ENCODE peak calls at places on chromosomes 6 and 20, in six cellular contexts. One of them, this sample, is unnamed.

GRCh38 chr6:90202156-90202555 is 94.5 kb downstream of the BACH2 start:
- DNase-seq in fibroblast of lung: no peak
- DNase-seq in stimulated activated CD4-positive, alpha-beta T cell treated with anti-CD3 and anti-CD28 coated beads, Interleukin-1b, Interleukin-23, amount 100 ng/mL, for 48 hours: no peak
- DNase-seq in HS-5: no peak
- DNase-seq in RWPE1: no peak
- DNase-seq in RPMI8226: no peak
- DNase-seq in this sample: no peak

GRCh38 chr6:73107016-73107415 is 118.3 kb downstream of the KHDC1L start:
- DNase-seq in HS-5: no peak
- DNase-seq in RPMI8226: no peak
- DNase-seq in stimulated activated CD4-positive, alpha-beta T cell treated with anti-CD3 and anti-CD28 coated beads, Interleukin-1b, Interleukin-23, amount 100 ng/mL, for 48 hours: no peak
- DNase-seq in fibroblast of lung: no peak
- DNase-seq in RWPE1: no peak
- DNase-seq in this sample: no peak

GRCh38 chr20:50315811-50316551 is 125.4 kb downstream of the CEBPB start:
- DNase-seq in RPMI8226: no peak
- DNase-seq in RWPE1: no peak
- DNase-seq in fibroblast of lung: no peak
- DNase-seq in HS-5: no peak
- DNase-seq in stimulated activated CD4-positive, alpha-beta T cell treated with anti-CD3 and anti-CD28 coated beads, Interleukin-1b, Interleukin-23, amount 100 ng/mL, for 48 hours: no peak
- DNase-seq in this sample: no peak

GRCh38 chr6:88263591-88263990 is 97.4 kb upstream of the CNR1 start:
- DNase-seq in fibroblast of lung: no peak
- DNase-seq in RPMI8226: no peak
- DNase-seq in stimulated activated CD4-positive, alpha-beta T cell treated with anti-CD3 and anti-CD28 coated beads, Interleukin-1b, Interleukin-23, amount 100 ng/mL, for 48 hours: no peak
- DNase-seq in RWPE1: no peak
- DNase-seq in HS-5: no peak
- DNase-seq in this sample: peak

GRCh38 chr6:149346075-149346474 is 28.6 kb downstream of the TAB2 start:
- DNase-seq in stimulated activated CD4-positive, alpha-beta T cell treated with anti-CD3 and anti-CD28 coated beads, Interleukin-1b, Interleukin-23, amount 100 ng/mL, for 48 hours: no peak
- DNase-seq in RPMI8226: no peak
- DNase-seq in fibroblast of lung: no peak
- DNase-seq in RWPE1: no peak
- DNase-seq in HS-5: no peak
- DNase-seq in this sample: no peak

GRCh38 chr20:3749689-3750639 is 17.5 kb downstream of the HSPA12B start:
- DNase-seq in stimulated activated CD4-positive, alpha-beta T cell treated with anti-CD3 and anti-CD28 coated beads, Interleukin-1b, Interleukin-23, amount 100 ng/mL, for 48 hours: peak
- DNase-seq in RWPE1: peak
- DNase-seq in RPMI8226: peak
- DNase-seq in fibroblast of lung: peak
- DNase-seq in HS-5: no peak
- DNase-seq in this sample: peak

GRCh38 chr20:20519269-20519668 is 151.4 kb downstream of the INSM1 start:
- DNase-seq in fibroblast of lung: no peak
- DNase-seq in RPMI8226: no peak
- DNase-seq in RWPE1: no peak
- DNase-seq in HS-5: no peak
- DNase-seq in stimulated activated CD4-positive, alpha-beta T cell treated with anti-CD3 and anti-CD28 coated beads, Interleukin-1b, Interleukin-23, amount 100 ng/mL, for 48 hours: no peak
- DNase-seq in this sample: no peak

GRCh38 chr6:138485005-138485545 is 14.2 kb downstream of the NHSL1 start:
- DNase-seq in RWPE1: no peak
- DNase-seq in HS-5: no peak
- DNase-seq in RPMI8226: no peak
- DNase-seq in stimulated activated CD4-positive, alpha-beta T cell treated with anti-CD3 and anti-CD28 coated beads, Interleukin-1b, Interleukin-23, amount 100 ng/mL, for 48 hours: no peak
- DNase-seq in fibroblast of lung: peak
- DNase-seq in this sample: no peak

GRCh38 chr20:57397004-57397692 is 6.0 kb downstream of the RBM38 start:
- DNase-seq in RPMI8226: no peak
- DNase-seq in fibroblast of lung: peak
- DNase-seq in RWPE1: no peak
- DNase-seq in stimulated activated CD4-positive, alpha-beta T cell treated with anti-CD3 and anti-CD28 coated beads, Interleukin-1b, Interleukin-23, amount 100 ng/mL, for 48 hours: peak
- DNase-seq in HS-5: no peak
- DNase-seq in this sample: no peak

GRCh38 chr6:45724511-45724910 is 291.1 kb downstream of the CLIC5 start:
- DNase-seq in stimulated activated CD4-positive, alpha-beta T cell treated with anti-CD3 and anti-CD28 coated beads, Interleukin-1b, Interleukin-23, amount 100 ng/mL, for 48 hours: no peak
- DNase-seq in RPMI8226: no peak
- DNase-seq in RWPE1: peak
- DNase-seq in HS-5: peak
- DNase-seq in fibroblast of lung: peak
- DNase-seq in this sample: no peak

This sample was measured in glutamatergic neuron.